ENCODE peak calls at places on chromosomes 13 and 19, in nine cellular contexts. S is choroid plexus epithelial cell, Q is kidney, G is lung, X is SK-N-SH, B is astrocyte of the cerebellum, Z is body of pancreas, H is AG09309, M is fibroblast of lung. R is an unnamed sample.

GRCh38 chr13:21703846-21704245 is 33.0 kb downstream of the FGF9 start:
- DNase-seq in Z (no peak), S (no peak), G (no peak), Q (no peak), M (no peak), B (no peak), H (no peak), X (no peak), R (no peak)

GRCh38 chr13:31174018-31174417 is 12.3 kb upstream of the HSPH1 start:
- DNase-seq in B (peak; percentile 55), M (peak; percentile 33), Z (no peak), Q (no peak), S (peak; percentile 78), G (no peak), X (no peak), H (no peak), R (peak; percentile 30)

GRCh38 chr13:40181203-40181845 is 485.1 kb downstream of the FOXO1 start:
- DNase-seq in G (no peak), B (no peak), S (peak; percentile 95), Z (peak; percentile 74), H (peak; percentile 18), Q (no peak), X (no peak), M (peak; percentile 85), R (peak; percentile 80)

GRCh38 chr13:43516401-43516826 is 270.4 kb downstream of the ENOX1 start:
- DNase-seq in G (no peak), X (no peak), Z (no peak), M (peak; percentile 62), H (peak; percentile 78), B (peak; percentile 39), S (peak; percentile 73), Q (no peak), R (peak; percentile 91)

GRCh38 chr13:77544365-77544764 is 8.9 kb downstream of the SCEL start:
- DNase-seq in S (peak; percentile 72), H (no peak), Q (peak; percentile 77), B (peak; percentile 48), X (peak; percentile 16), M (peak; percentile 70), G (peak; percentile 65), Z (peak; percentile 73), R (peak; percentile 83)

GRCh38 chr13:112887557-112887991 is 81.4 kb upstream of the MCF2L start:
- DNase-seq in Z (no peak), Q (peak; percentile 57), H (no peak), M (no peak), G (no peak), S (no peak), B (no peak), X (no peak), R (no peak)

GRCh38 chr13:29547135-29547534 is 48.4 kb downstream of the SLC7A1 start:
- DNase-seq in S (no peak), Z (no peak), G (no peak), Q (no peak), M (peak; percentile 58), B (no peak), X (no peak), H (no peak), R (peak; percentile 83)

GRCh38 chr19:40433391-40434216 is 7.8 kb upstream of the SERTAD1 start:
- DNase-seq in X (peak; percentile 95), G (peak; percentile 87), Z (peak; percentile 91), Q (peak; percentile 98), B (peak; percentile 65), S (peak; percentile 95), M (peak; percentile 91), H (peak; percentile 66), R (peak; percentile 90)

GRCh38 chr13:111900390-111901180 is 166.4 kb upstream of the SOX1 start:
- DNase-seq in B (peak; percentile 22), S (no peak), Q (no peak), M (no peak), H (no peak), Z (no peak), G (no peak), X (no peak), R (no peak)

GRCh38 chr13:60448907-60449510 is 52.0 kb downstream of the TDRD3 start:
- DNase-seq in Q (no peak), M (peak; percentile 44), G (no peak), X (peak; percentile 24), S (peak; percentile 84), Z (no peak), B (peak; percentile 61), H (peak; percentile 29), R (peak; percentile 74)

GRCh38 chr19:13717194-13717643 is 47.1 kb upstream of the MRI1 start:
- DNase-seq in B (no peak), M (peak; percentile 52), X (no peak), Q (no peak), G (no peak), S (no peak), H (no peak), Z (no peak), R (no peak)

GRCh38 chr13:51235756-51236564 is 13.8 kb downstream of the FAM124A start:
- DNase-seq in S (no peak), G (no peak), B (no peak), H (no peak), Q (no peak), X (no peak), Z (no peak), M (no peak), R (no peak)

GRCh38 chr13:94178625-94179244 is 300.7 kb downstream of the DCT start:
- DNase-seq in B (no peak), S (peak; percentile 67), M (peak; percentile 18), Q (no peak), X (no peak), H (no peak), Z (no peak), G (no peak), R (no peak)

GRCh38 chr13:49400755-49401659 is 42.9 kb downstream of the CAB39L start:
- DNase-seq in X (peak; percentile 5), M (peak; percentile 45), Q (no peak), B (no peak), S (peak; percentile 57), H (no peak), Z (peak; percentile 40), G (peak; percentile 33), R (peak; percentile 32)

GRCh38 chr19:43820098-43820860 is 6.8 kb upstream of the ZNF283 start:
- DNase-seq in Z (peak; percentile 25), M (peak; percentile 56), X (peak; percentile 49), B (no peak), G (no peak), Q (peak; percentile 77), S (peak; percentile 53), H (no peak), R (peak; percentile 66)

GRCh38 chr13:110559429-110559943 is 2.0 kb downstream of the RAB20 start:
- DNase-seq in H (no peak), X (no peak), G (peak; percentile 86), S (peak; percentile 71), M (no peak), B (no peak), Q (peak; percentile 80), Z (peak; percentile 88), R (peak; percentile 49)

GRCh38 chr13:35884211-35884610 is 247.0 kb downstream of the DCLK1 start:
- DNase-seq in Z (no peak), B (no peak), G (no peak), X (no peak), S (no peak), M (no peak), Q (no peak), H (peak; percentile 21), R (no peak)
- H3K4me3 ChIP-seq in Z (no peak overlapping the region), B (no peak overlapping the region), G (no peak overlapping the region), X (no peak overlapping the region), S (no peak overlapping the region), M (no peak overlapping the region), Q (no peak overlapping the region), H (no peak overlapping the region), R (no peak overlapping the region)

GRCh38 chr13:101115762-101116161 is 300.5 kb downstream of the NALCN start:
- DNase-seq in G (no peak), M (peak; percentile 10), X (no peak), Q (no peak), H (no peak), S (peak; percentile 52), B (peak; percentile 26), Z (no peak), R (peak; percentile 26)
- TF ChIP-seq CTCF in G (no peak), M (peak; percentile 16), X (peak; percentile 33), Q (no peak), H (peak; percentile 30), S (peak; percentile 50), B (peak; percentile 59), Z (no peak), R (peak; percentile 20)

GRCh38 chr13:87810920-87811344 is 139.8 kb downstream of the SLITRK5 start:
- DNase-seq in S (no peak), M (no peak), Z (no peak), G (no peak), H (no peak), B (no peak), Q (peak; percentile 58), X (no peak), R (no peak)

GRCh38 chr13:87814444-87814843 is 143.3 kb downstream of the SLITRK5 start:
- DNase-seq in Z (no peak), X (no peak), S (no peak), G (no peak), M (no peak), H (no peak), Q (no peak), B (no peak), R (no peak)

DNA sequence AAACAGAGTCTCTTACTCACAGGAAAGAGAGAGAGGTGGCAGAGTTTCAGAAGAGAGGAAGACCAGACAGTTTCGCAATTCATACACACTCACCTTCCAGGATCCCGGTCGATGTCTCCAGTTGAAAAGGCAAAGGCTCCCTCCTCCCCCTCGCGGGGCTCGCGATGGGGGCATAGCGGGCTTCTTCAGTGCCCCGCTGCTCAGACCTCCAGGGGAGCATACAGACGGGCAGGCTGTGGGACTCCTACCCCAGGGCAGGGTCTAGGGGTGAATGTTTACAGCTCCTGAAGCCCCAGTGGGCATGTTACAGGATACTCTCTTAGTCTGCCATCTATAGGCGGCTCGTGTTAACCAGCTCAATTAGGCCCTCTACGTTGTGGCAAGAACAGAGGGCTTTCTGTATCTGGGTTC is 139.2 kb downstream of the SLITRK5 start:
- DNase-seq in H (no peak), Z (no peak), S (no peak), X (no peak), G (no peak), Q (peak; percentile 29), B (no peak), M (no peak), R (no peak)
- H3K4me3 ChIP-seq in H (no peak overlapping the region), Z (no peak overlapping the region), S (no peak overlapping the region), X (no peak overlapping the region), G (no peak overlapping the region), Q (peak overlapping the region; percentile 40), B (no peak overlapping the region), M (no peak overlapping the region), R (no peak overlapping the region)

GRCh38 chr19:46404884-46405658 is 8.3 kb downstream of the CCDC8 start:
- DNase-seq in H (no peak), M (no peak), X (no peak), S (peak; percentile 82), G (no peak), Q (peak; percentile 61), B (no peak), Z (no peak), R (peak; percentile 63)
- TF ChIP-seq CTCF in H (peak; percentile 7), M (peak; percentile 39), X (no peak), S (peak; percentile 61), G (no peak), Q (no peak), B (no peak), Z (peak; percentile 18), R (no peak)

GRCh38 chr19:11420894-11421606 is 1.9 kb upstream of the RGL3 start:
- DNase-seq in M (no peak), X (no peak), Z (no peak), S (no peak), Q (no peak), B (no peak), H (no peak), G (no peak), R (no peak)
- H3K4me3 ChIP-seq in M (peak overlapping the region; percentile 22), X (no peak overlapping the region), Z (no peak overlapping the region), S (peak overlapping the region; percentile 30), Q (peak overlapping the region; percentile 64), B (peak overlapping the region; percentile 11), H (no peak overlapping the region), G (no peak overlapping the region), R (peak overlapping the region; percentile 24)

GRCh38 chr19:1261512-1261862 is 7.6 kb upstream of the CIRBP start:
- DNase-seq in S (no peak), B (no peak), M (no peak), X (no peak), H (no peak), Z (no peak), Q (peak; percentile 86), G (no peak), R (no peak)
- TF ChIP-seq CTCF in S (peak; percentile 14), B (peak; percentile 40), M (no peak), X (peak; percentile 33), H (peak; percentile 24), Z (no peak), Q (no peak), G (no peak), R (peak; percentile 25)